ENCODE peak calls at places on chromosomes 12 and 14, in four cellular contexts. O is H1, B is HepG2, Q is GM12878. N is an unnamed sample.

GRCh38 chr12:91191516-91192111 is 9.0 kb upstream of the DCN start:
- DNase-seq in O (no peak), Q (no peak), B (no peak), N (no peak)

GRCh38 chr14:33393895-33394405 is 455.3 kb downstream of the NPAS3 start:
- DNase-seq in Q (no peak), O (no peak), B (no peak), N (no peak)

GRCh38 chr12:103102225-103102744 is 144.8 kb downstream of the ASCL1 start:
- DNase-seq in B (no peak), O (no peak), Q (peak; percentile 72), N (no peak)

GRCh38 chr12:121795029-121795977 is 1.8 kb upstream of the RHOF start:
- DNase-seq in Q (no peak), B (peak; percentile 83), O (peak; percentile 82), N (peak; percentile 94)

GRCh38 chr14:31435276-31435675 is 14.9 kb upstream of the HEATR5A start:
- DNase-seq in B (no peak), Q (no peak), O (no peak), N (no peak)

GRCh38 chr12:47967461-47968430 is 4.3 kb downstream of the TMEM106C start:
- DNase-seq in B (no peak), O (no peak), Q (no peak), N (no peak)

GRCh38 chr12:32134144-32134888 is 27.7 kb downstream of the BICD1 start:
- DNase-seq in O (no peak), Q (peak; percentile 61), B (no peak), N (no peak)

GRCh38 chr12:57993030-57993429 is 51.7 kb downstream of the ATP23 start:
- DNase-seq in B (no peak), O (no peak), Q (no peak), N (no peak)

GRCh38 chr12:92167075-92167474 is 21.4 kb upstream of the BTG1 start:
- DNase-seq in B (no peak), O (no peak), Q (no peak), N (no peak)

GRCh38 chr14:99573436-99574098 is 30.4 kb downstream of the CCDC85C start:
- DNase-seq in Q (no peak), B (no peak), O (no peak), N (no peak)

GRCh38 chr14:71776463-71777359 is 155.5 kb upstream of the RGS6 start:
- DNase-seq in O (no peak), Q (peak; percentile 25), B (no peak), N (no peak)

GRCh38 chr12:94509317-94509716 is 49.6 kb upstream of the CEP83 start:
- DNase-seq in B (no peak), O (no peak), Q (no peak), N (no peak)

GRCh38 chr14:32382704-32383103 is 53.6 kb downstream of the AKAP6 start:
- DNase-seq in B (no peak), Q (no peak), O (no peak), N (no peak)

GRCh38 chr14:67934087-67934486 is 114.5 kb downstream of the RAD51B start:
- DNase-seq in Q (peak; percentile 42), O (peak; percentile 29), B (peak; percentile 62), N (peak; percentile 19)

GRCh38 chr12:52865090-52865944 is 16.5 kb upstream of the KRT78 start:
- DNase-seq in Q (no peak), O (no peak), B (peak; percentile 56), N (peak; percentile 72)

GRCh38 chr14:53060046-53060445 is 93.1 kb downstream of the DDHD1 start:
- DNase-seq in O (no peak), Q (no peak), B (no peak), N (no peak)

GRCh38 chr12:12919666-12920435 is 28.5 kb downstream of the GPRC5A start:
- DNase-seq in B (no peak), Q (no peak), O (no peak), N (no peak)

GRCh38 chr14:101598159-101598558 is 36.9 kb downstream of the DIO3 start:
- DNase-seq in O (no peak), Q (no peak), B (no peak), N (no peak)

GRCh38 chr12:80404629-80405028 is 39.4 kb upstream of the PTPRQ start:
- DNase-seq in B (no peak), Q (no peak), O (no peak), N (no peak)

GRCh38 chr12:30152705-30153104 is 369.0 kb upstream of the TMTC1 start:
- DNase-seq in B (no peak), Q (no peak), O (no peak), N (no peak)

GRCh38 chr12:92654929-92655328 is 47.9 kb upstream of the PLEKHG7 start:
- DNase-seq in Q (no peak), B (no peak), O (no peak), N (no peak)

GRCh38 chr12:32052300-32052691 is 54.4 kb upstream of the BICD1 start:
- DNase-seq in B (no peak), Q (no peak), O (no peak), N (peak; percentile 44)

GRCh38 chr12:71671311-71671710 is 7.2 kb downstream of the THAP2 start:
- DNase-seq in O (no peak), Q (no peak), B (no peak), N (no peak)

GRCh38 chr14:30214456-30215090 is 286.9 kb upstream of the PRKD1 start:
- DNase-seq in O (no peak), B (peak; percentile 75), Q (peak; percentile 8), N (peak; percentile 7)

GRCh38 chr14:73787760-73788508 is 63.7 kb upstream of the PTGR2 start:
- DNase-seq in O (no peak), B (no peak), Q (no peak), N (peak; percentile 59)

GRCh38 chr14:58823309-58823708 is 185.5 kb downstream of the DACT1 start:
- DNase-seq in B (no peak), O (no peak), Q (no peak), N (no peak)

GRCh38 chr14:50039734-50040400 is 76.5 kb downstream of the VCPKMT start:
- DNase-seq in O (no peak), B (peak; percentile 39), Q (no peak), N (no peak)

GRCh38 chr12:22289250-22289649 is 45.3 kb downstream of the ST8SIA1 start:
- DNase-seq in Q (no peak), O (no peak), B (no peak), N (no peak)

GRCh38 chr12:13100882-13101769 is 2.3 kb downstream of the GSG1 start:
- DNase-seq in O (peak; percentile 47), Q (no peak), B (peak; percentile 47), N (peak; percentile 71)

GRCh38 chr14:100282766-100283419 is 23.4 kb downstream of the SLC25A29 start:
- DNase-seq in B (no peak), Q (no peak), O (no peak), N (no peak)

GRCh38 chr14:102655154-102655553 is 62.7 kb downstream of the RCOR1 start:
- DNase-seq in O (no peak), Q (no peak), B (peak; percentile 74), N (no peak)

GRCh38 chr14:59306775-59307174 is 118.3 kb downstream of the DAAM1 start:
- DNase-seq in Q (no peak), O (no peak), B (no peak), N (no peak)

GRCh38 chr12:55797068-55797467 is 20.5 kb downstream of the SARNP start:
- DNase-seq in Q (no peak), O (no peak), B (peak; percentile 51), N (peak; percentile 61)

GRCh38 chr12:52050116-52050770 is 999 bp upstream of the NR4A1 start:
- DNase-seq in B (no peak), O (no peak), Q (no peak), N (no peak)

GRCh38 chr14:23034498-23035302 is at the start of gene PSMB5:
- DNase-seq in B (peak; percentile 100), Q (peak; percentile 98), O (peak; percentile 89), N (peak; percentile 92)

GRCh38 chr12:42538203-42538602 is 51.3 kb downstream of the PRICKLE1 start:
- DNase-seq in B (no peak), O (no peak), Q (no peak), N (no peak)

GRCh38 chr12:2813573-2814185 is 1.2 kb downstream of the ITFG2 start:
- DNase-seq in Q (no peak), B (peak; percentile 69), O (no peak), N (peak; percentile 79)

GRCh38 chr14:105173901-105174894 is 5.6 kb upstream of the JAG2 start:
- DNase-seq in B (no peak), Q (no peak), O (no peak), N (no peak)

GRCh38 chr14:75607842-75608640 is 29.6 kb downstream of the FLVCR2 start:
- DNase-seq in O (no peak), B (no peak), Q (no peak), N (no peak)

GRCh38 chr14:34628681-34629135 is 1.2 kb downstream of the SNX6 start:
- DNase-seq in Q (no peak), O (no peak), B (peak; percentile 48), N (peak; percentile 32)
- TF ChIP-seq GABPA in Q (no peak), O (no peak), B (no peak), N (no peak)

GRCh38 chr14:66315548-66315947 is 170.6 kb upstream of the CCDC196 start:
- DNase-seq in B (no peak), Q (no peak), O (no peak), N (no peak)

GRCh38 chr14:66306101-66306500 is 180.1 kb upstream of the CCDC196 start:
- DNase-seq in Q (no peak), O (no peak), B (no peak), N (no peak)

GRCh38 chr14:66315098-66315497 is 171.1 kb upstream of the CCDC196 start:
- DNase-seq in B (no peak), Q (no peak), O (no peak), N (no peak)

GRCh38 chr14:66311058-66311457 is 175.1 kb upstream of the CCDC196 start:
- DNase-seq in B (no peak), Q (no peak), O (no peak), N (no peak)

GRCh38 chr14:66311935-66312334 is 174.2 kb upstream of the CCDC196 start:
- DNase-seq in O (no peak), Q (no peak), B (no peak), N (no peak)
- TF ChIP-seq SP1 in O (no peak), Q (no peak), B (no peak), N (no peak)

GRCh38 chr12:27517532-27517931 is 6.5 kb upstream of the PPFIBP1 start:
- DNase-seq in Q (no peak), B (no peak), O (no peak), N (no peak)
- TF ChIP-seq GABPA in Q (no peak), B (no peak), O (no peak), N (no peak)

GRCh38 chr12:119649202-119649808 is 18.6 kb upstream of the PRKAB1 start:
- DNase-seq in B (no peak), O (no peak), Q (no peak), N (peak; percentile 51)

GRCh38 chr12:119642986-119643385 is 24.9 kb upstream of the PRKAB1 start:
- DNase-seq in O (no peak), Q (no peak), B (no peak), N (peak; percentile 38)

GRCh38 chr12:119645535-119646059 is 22.3 kb upstream of the PRKAB1 start:
- DNase-seq in B (no peak), O (no peak), Q (no peak), N (no peak)

DNA sequence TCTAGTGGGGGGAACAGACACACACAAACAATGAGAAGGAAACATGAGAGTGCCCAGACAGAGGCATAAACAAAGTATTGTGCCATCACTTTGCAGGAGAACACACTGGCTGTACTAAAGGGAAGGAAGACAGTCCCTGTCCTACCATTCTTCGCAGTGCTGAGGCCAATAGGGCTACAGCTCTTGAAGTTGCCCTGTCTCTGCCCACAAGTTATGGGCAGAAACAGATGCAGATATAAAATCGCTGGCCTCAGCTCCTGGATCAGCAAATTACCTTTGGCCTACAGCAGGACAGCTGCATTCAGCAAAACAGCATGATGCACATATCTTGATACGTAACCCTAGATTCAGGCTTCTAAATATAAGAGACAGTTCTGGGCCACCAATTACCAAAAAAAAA is 23.0 kb upstream of the PRKAB1 start:
- DNase-seq in Q (no peak), O (no peak), B (no peak), N (no peak)
- TF ChIP-seq SP1 in Q (no peak), O (no peak), B (no peak), N (no peak)

GRCh38 chr14:90886297-90886830 is 70.1 kb upstream of the TTC7B start:
- DNase-seq in B (no peak), O (no peak), Q (no peak), N (no peak)
- TF ChIP-seq GABPA in B (no peak), O (no peak), Q (no peak), N (no peak)

N was measured in K562.